ENCODE peak calls at places on chromosomes 3 and 15, in four cellular contexts. One of them, this sample, is unnamed. For H3K4me1, the result is how much of the 10 kb centered on the place peaks cover.

GRCh38 chr3:101998256-101998926 is 149.1 kb downstream of the NFKBIZ start:
- DNase-seq in endothelial cell of umbilical vein: peak
- DNase-seq in pancreas: no peak
- DNase-seq in uterus: peak
- DNase-seq in this sample: no peak

GRCh38 chr3:89560546-89560945 is 453.1 kb downstream of the EPHA3 start:
- DNase-seq in endothelial cell of umbilical vein: no peak
- DNase-seq in pancreas: no peak
- DNase-seq in uterus: no peak
- DNase-seq in this sample: peak

GRCh38 chr3:155946178-155946577 is 75.7 kb downstream of the GMPS start:
- DNase-seq in endothelial cell of umbilical vein: no peak
- DNase-seq in pancreas: no peak
- DNase-seq in uterus: no peak
- DNase-seq in this sample: no peak

GRCh38 chr3:196216081-196216564 is at the start of gene SLC51A:
- DNase-seq in endothelial cell of umbilical vein: no peak
- DNase-seq in pancreas: peak
- DNase-seq in uterus: no peak
- DNase-seq in this sample: no peak

GRCh38 chr3:124812291-124813265 is 74.6 kb downstream of the ITGB5 start:
- DNase-seq in endothelial cell of umbilical vein: peak
- DNase-seq in pancreas: no peak
- DNase-seq in uterus: peak
- DNase-seq in this sample: peak

GRCh38 chr15:38224486-38224885 is 28.1 kb upstream of the SPRED1 start:
- DNase-seq in endothelial cell of umbilical vein: no peak
- DNase-seq in pancreas: no peak
- DNase-seq in uterus: no peak
- DNase-seq in this sample: no peak

GRCh38 chr15:89707577-89707976 is 17.0 kb downstream of the WDR93 start:
- DNase-seq in endothelial cell of umbilical vein: no peak
- DNase-seq in pancreas: no peak
- DNase-seq in uterus: no peak
- DNase-seq in this sample: no peak

GRCh38 chr3:27224197-27224596 is 145.0 kb downstream of the NEK10 start:
- DNase-seq in endothelial cell of umbilical vein: no peak
- DNase-seq in pancreas: no peak
- DNase-seq in uterus: no peak
- DNase-seq in this sample: no peak

GRCh38 chr15:31252386-31252785 is 74.2 kb upstream of the KLF13 start:
- DNase-seq in endothelial cell of umbilical vein: no peak
- DNase-seq in pancreas: no peak
- DNase-seq in uterus: no peak
- DNase-seq in this sample: no peak

GRCh38 chr15:51004103-51004536 is 90.6 kb downstream of the TNFAIP8L3 start:
- DNase-seq in endothelial cell of umbilical vein: no peak
- DNase-seq in pancreas: no peak
- DNase-seq in uterus: no peak
- DNase-seq in this sample: no peak

GRCh38 chr15:90228960-90229359 is 4.8 kb downstream of the CIB1 start:
- DNase-seq in endothelial cell of umbilical vein: no peak
- DNase-seq in pancreas: no peak
- DNase-seq in uterus: no peak
- DNase-seq in this sample: no peak

GRCh38 chr15:56469484-56469883 is 4.5 kb upstream of the MNS1 start:
- DNase-seq in endothelial cell of umbilical vein: no peak
- DNase-seq in pancreas: no peak
- DNase-seq in uterus: no peak
- DNase-seq in this sample: no peak

GRCh38 chr3:123841476-123842238 is 42.5 kb downstream of the MYLK start:
- DNase-seq in endothelial cell of umbilical vein: no peak
- DNase-seq in pancreas: no peak
- DNase-seq in uterus: no peak
- DNase-seq in this sample: peak

GRCh38 chr3:180631317-180631716 is 29.4 kb downstream of the TTC14 start:
- DNase-seq in endothelial cell of umbilical vein: no peak
- DNase-seq in pancreas: no peak
- DNase-seq in uterus: no peak
- DNase-seq in this sample: peak

GRCh38 chr3:134237454-134238145 is 13.1 kb downstream of the RYK start:
- DNase-seq in endothelial cell of umbilical vein: no peak
- DNase-seq in pancreas: no peak
- DNase-seq in uterus: no peak
- DNase-seq in this sample: no peak

GRCh38 chr3:135056084-135056730 is 261.1 kb downstream of the EPHB1 start:
- DNase-seq in endothelial cell of umbilical vein: no peak
- DNase-seq in pancreas: no peak
- DNase-seq in uterus: no peak
- DNase-seq in this sample: no peak

GRCh38 chr3:157122116-157122515 is 37.8 kb downstream of the CCNL1 start:
- DNase-seq in endothelial cell of umbilical vein: peak
- DNase-seq in pancreas: no peak
- DNase-seq in uterus: peak
- DNase-seq in this sample: no peak

GRCh38 chr15:74318376-74319137 is 48.9 kb downstream of the CYP11A1 start:
- DNase-seq in endothelial cell of umbilical vein: no peak
- DNase-seq in pancreas: no peak
- DNase-seq in uterus: peak
- DNase-seq in this sample: peak

GRCh38 chr3:157631468-157631867 is 128.3 kb upstream of the VEPH1 start:
- DNase-seq in endothelial cell of umbilical vein: no peak
- DNase-seq in pancreas: no peak
- DNase-seq in uterus: no peak
- DNase-seq in this sample: no peak

GRCh38 chr15:45495588-45495987 is 27.0 kb downstream of the SLC30A4 start:
- DNase-seq in endothelial cell of umbilical vein: no peak
- DNase-seq in pancreas: no peak
- DNase-seq in uterus: no peak
- DNase-seq in this sample: no peak

GRCh38 chr3:127667119-127667681 is 5.6 kb upstream of the ABTB1 start:
- DNase-seq in endothelial cell of umbilical vein: no peak
- DNase-seq in pancreas: no peak
- DNase-seq in uterus: no peak
- DNase-seq in this sample: no peak

GRCh38 chr3:158748237-158748828 is 16.1 kb upstream of the RARRES1 start:
- DNase-seq in endothelial cell of umbilical vein: peak
- DNase-seq in pancreas: no peak
- DNase-seq in uterus: no peak
- DNase-seq in this sample: peak

GRCh38 chr15:31314380-31314779 is 12.3 kb upstream of the KLF13 start:
- DNase-seq in endothelial cell of umbilical vein: no peak
- DNase-seq in pancreas: no peak
- DNase-seq in uterus: no peak
- DNase-seq in this sample: no peak

GRCh38 chr15:92011611-92012367 is 158.3 kb downstream of the SLCO3A1 start:
- DNase-seq in endothelial cell of umbilical vein: no peak
- DNase-seq in pancreas: no peak
- DNase-seq in uterus: no peak
- DNase-seq in this sample: no peak

GRCh38 chr3:56799251-56799882 is 2.4 kb downstream of the ARHGEF3 start:
- DNase-seq in endothelial cell of umbilical vein: peak
- DNase-seq in pancreas: no peak
- DNase-seq in uterus: no peak
- DNase-seq in this sample: peak

GRCh38 chr3:184459355-184459754 is 79.5 kb downstream of the CHRD start:
- DNase-seq in endothelial cell of umbilical vein: peak
- DNase-seq in pancreas: no peak
- DNase-seq in uterus: no peak
- DNase-seq in this sample: no peak

GRCh38 chr3:57179580-57180410 is 14.6 kb upstream of the IL17RD start:
- DNase-seq in endothelial cell of umbilical vein: peak
- DNase-seq in pancreas: no peak
- DNase-seq in uterus: no peak
- DNase-seq in this sample: no peak

GRCh38 chr3:173395412-173396181 is 1.9 kb upstream of the NLGN1 start:
- DNase-seq in endothelial cell of umbilical vein: peak
- DNase-seq in pancreas: peak
- DNase-seq in uterus: peak
- DNase-seq in this sample: peak

GRCh38 chr3:53749428-53749827 is 96.8 kb downstream of the CHDH start:
- DNase-seq in endothelial cell of umbilical vein: no peak
- DNase-seq in pancreas: no peak
- DNase-seq in uterus: no peak
- DNase-seq in this sample: no peak

GRCh38 chr15:83435202-83435601 is 11.9 kb upstream of the SH3GL3 start:
- DNase-seq in endothelial cell of umbilical vein: no peak
- DNase-seq in pancreas: no peak
- DNase-seq in uterus: no peak
- DNase-seq in this sample: no peak

GRCh38 chr3:32952369-32953067 is 1.1 kb downstream of the CCR4 start:
- DNase-seq in endothelial cell of umbilical vein: no peak
- DNase-seq in pancreas: no peak
- DNase-seq in uterus: no peak
- DNase-seq in this sample: no peak

GRCh38 chr3:133464573-133464972 is 64.7 kb downstream of the BFSP2 start:
- DNase-seq in endothelial cell of umbilical vein: peak
- DNase-seq in pancreas: no peak
- DNase-seq in uterus: no peak
- DNase-seq in this sample: peak

GRCh38 chr15:58771621-58772235 is 626 bp downstream of the MINDY2 start:
- DNase-seq in endothelial cell of umbilical vein: no peak
- DNase-seq in pancreas: peak
- DNase-seq in uterus: peak
- DNase-seq in this sample: no peak

DNA sequence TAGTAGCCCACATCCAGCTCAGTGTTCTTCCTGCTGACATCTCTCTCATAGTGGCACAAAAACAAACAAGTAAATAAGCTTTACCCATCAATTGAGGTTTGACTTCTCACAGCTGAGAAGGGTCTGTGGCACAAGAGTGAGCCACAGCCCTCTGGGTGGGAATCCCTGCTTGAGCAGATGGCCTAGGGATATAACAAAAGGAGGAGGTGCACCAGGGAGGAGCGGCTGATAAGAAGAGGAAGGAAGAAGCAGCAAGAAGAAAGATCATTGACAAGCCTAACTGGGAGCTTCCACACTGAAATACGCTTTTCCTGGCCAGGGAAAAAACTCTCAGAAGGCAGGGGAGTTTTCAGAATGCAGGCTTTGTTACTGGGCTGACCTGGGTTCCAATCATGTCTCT is 279.8 kb downstream of the UACA start:
- DNase-seq in endothelial cell of umbilical vein: no peak
- DNase-seq in pancreas: no peak
- DNase-seq in uterus: no peak
- DNase-seq in this sample: no peak
- H3K4me1 ChIP-seq in endothelial cell of umbilical vein: under half
- H3K4me1 ChIP-seq in pancreas: under half
- H3K4me1 ChIP-seq in uterus: under half
- H3K4me1 ChIP-seq in this sample: under half

DNA sequence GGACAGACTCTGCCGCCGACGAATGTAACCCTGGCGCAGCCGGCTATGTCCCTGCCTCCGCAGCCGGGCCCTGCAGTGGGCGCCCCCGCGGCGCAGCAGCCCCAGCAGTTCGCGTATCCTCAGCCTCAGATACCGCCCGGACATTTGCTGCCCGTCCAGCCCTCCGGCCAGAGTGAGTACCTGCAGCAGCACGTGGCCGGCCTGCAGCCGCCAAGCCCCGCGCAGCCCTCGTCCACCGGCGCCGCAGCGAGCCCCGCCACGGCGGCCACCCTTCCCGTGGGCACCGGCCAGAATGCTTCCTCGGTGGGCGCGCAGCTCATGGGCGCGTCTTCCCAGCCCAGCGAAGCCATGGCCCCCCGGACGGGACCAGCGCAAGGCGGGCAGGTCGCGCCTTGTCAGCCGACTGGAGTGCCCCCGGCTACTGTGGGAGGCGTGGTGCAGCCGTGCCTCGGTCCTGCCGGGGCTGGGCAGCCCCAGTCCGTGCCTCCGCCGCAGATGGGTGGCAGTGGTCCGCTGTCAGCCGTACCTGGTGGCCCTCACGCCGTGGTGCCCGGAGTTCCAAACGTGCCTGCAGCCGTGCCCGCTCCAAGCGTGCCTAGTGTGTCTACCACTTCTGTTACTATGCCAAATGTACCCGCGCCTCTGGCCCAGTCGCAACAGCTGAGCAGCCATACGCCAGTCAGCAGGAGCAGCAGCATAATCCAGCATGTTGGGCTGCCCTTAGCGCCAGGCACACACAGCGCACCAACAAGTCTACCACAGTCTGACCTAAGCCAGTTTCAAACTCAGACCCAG is 2.4 kb downstream of the TSC22D2 start:
- DNase-seq in endothelial cell of umbilical vein: peak
- DNase-seq in pancreas: peak
- DNase-seq in uterus: peak
- DNase-seq in this sample: peak
- TF ChIP-seq CTCF in endothelial cell of umbilical vein: peak
- TF ChIP-seq CTCF in pancreas: no peak
- TF ChIP-seq CTCF in uterus: no peak
- TF ChIP-seq CTCF in this sample: no peak

GRCh38 chr15:78565951-78566774 is 843 bp downstream of the CHRNA5 start:
- DNase-seq in endothelial cell of umbilical vein: peak
- DNase-seq in pancreas: no peak
- DNase-seq in uterus: no peak
- DNase-seq in this sample: peak
- H3K4me1 ChIP-seq in endothelial cell of umbilical vein: under half
- H3K4me1 ChIP-seq in pancreas: under half
- H3K4me1 ChIP-seq in uterus: under half
- H3K4me1 ChIP-seq in this sample: under half

DNA sequence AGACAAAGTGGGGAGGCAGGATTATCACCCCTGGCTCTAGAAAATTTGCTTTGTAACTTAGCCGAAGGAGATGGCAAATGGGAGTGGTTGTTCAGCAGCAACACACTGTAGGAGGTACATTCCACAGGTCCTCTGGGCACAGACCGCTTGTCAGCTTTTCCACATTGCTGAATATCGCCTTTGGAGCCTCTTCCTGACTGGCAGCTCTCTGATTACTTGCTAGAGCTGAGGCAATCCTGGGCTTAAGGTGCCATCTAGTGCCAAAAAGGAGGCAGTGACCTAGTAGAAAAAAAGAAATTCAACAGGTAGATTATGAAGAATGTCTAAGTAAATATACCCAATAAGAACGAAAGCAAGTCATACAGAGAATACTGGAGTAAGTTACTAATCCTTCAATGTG is 13.1 kb upstream of the SCN5A start:
- DNase-seq in endothelial cell of umbilical vein: peak
- DNase-seq in pancreas: no peak
- DNase-seq in uterus: no peak
- DNase-seq in this sample: peak
- TF ChIP-seq CTCF in endothelial cell of umbilical vein: peak
- TF ChIP-seq CTCF in pancreas: no peak
- TF ChIP-seq CTCF in uterus: no peak
- TF ChIP-seq CTCF in this sample: peak

GRCh38 chr15:64630403-64631107 is 144.8 kb downstream of the RBPMS2 start:
- DNase-seq in endothelial cell of umbilical vein: no peak
- DNase-seq in pancreas: no peak
- DNase-seq in uterus: no peak
- DNase-seq in this sample: no peak
- H3K4me1 ChIP-seq in endothelial cell of umbilical vein: under half
- H3K4me1 ChIP-seq in pancreas: under half
- H3K4me1 ChIP-seq in uterus: under half
- H3K4me1 ChIP-seq in this sample: under half

GRCh38 chr3:66077973-66078372 is 39.3 kb upstream of the MAGI1 start:
- DNase-seq in endothelial cell of umbilical vein: no peak
- DNase-seq in pancreas: no peak
- DNase-seq in uterus: no peak
- DNase-seq in this sample: no peak
- TF ChIP-seq CTCF in endothelial cell of umbilical vein: no peak
- TF ChIP-seq CTCF in pancreas: no peak
- TF ChIP-seq CTCF in uterus: no peak
- TF ChIP-seq CTCF in this sample: no peak

This sample was measured in A673.